ENCODE peak calls at places on chromosomes 7 and 10, in ten cellular contexts. One of them, this sample, is unnamed.
A peak's percentile ranks its signal among the peaks of the same experiment; 100 is the strongest.

GRCh38 chr7:100604976-100605911 is 3.1 kb downstream of the PCOLCE start:
- DNase-seq in spleen: peak; percentile 86
- DNase-seq in stomach: peak; percentile 68
- DNase-seq in IMR-90: no peak
- DNase-seq in uterus: peak; percentile 37
- DNase-seq in sigmoid colon: peak; percentile 80
- DNase-seq in thyroid gland: peak; percentile 59
- DNase-seq in transverse colon: peak; percentile 70
- DNase-seq in heart left ventricle: peak; percentile 45
- DNase-seq in right lobe of liver: peak; percentile 83
- DNase-seq in this sample: no peak

GRCh38 chr7:159084069-159084801 is 60.4 kb downstream of the VIPR2 start:
- DNase-seq in uterus: no peak
- DNase-seq in sigmoid colon: peak; percentile 56
- DNase-seq in stomach: no peak
- DNase-seq in heart left ventricle: peak; percentile 38
- DNase-seq in IMR-90: no peak
- DNase-seq in right lobe of liver: peak; percentile 93
- DNase-seq in thyroid gland: no peak
- DNase-seq in transverse colon: peak; percentile 4
- DNase-seq in spleen: peak; percentile 74
- DNase-seq in this sample: peak; percentile 43

GRCh38 chr7:116574025-116574822 is 49.4 kb downstream of the CAV1 start:
- DNase-seq in transverse colon: no peak
- DNase-seq in spleen: no peak
- DNase-seq in IMR-90: no peak
- DNase-seq in thyroid gland: no peak
- DNase-seq in sigmoid colon: no peak
- DNase-seq in uterus: no peak
- DNase-seq in right lobe of liver: no peak
- DNase-seq in heart left ventricle: no peak
- DNase-seq in stomach: no peak
- DNase-seq in this sample: no peak

GRCh38 chr7:138030679-138031351 is 28.9 kb upstream of the CREB3L2 start:
- DNase-seq in transverse colon: no peak
- DNase-seq in IMR-90: no peak
- DNase-seq in heart left ventricle: no peak
- DNase-seq in thyroid gland: no peak
- DNase-seq in stomach: no peak
- DNase-seq in spleen: no peak
- DNase-seq in right lobe of liver: no peak
- DNase-seq in sigmoid colon: no peak
- DNase-seq in uterus: no peak
- DNase-seq in this sample: no peak

GRCh38 chr10:46556515-46557318 is at the start of gene GPRIN2:
- DNase-seq in thyroid gland: peak; percentile 74
- DNase-seq in heart left ventricle: peak; percentile 10
- DNase-seq in transverse colon: peak; percentile 83
- DNase-seq in right lobe of liver: peak; percentile 63
- DNase-seq in IMR-90: no peak
- DNase-seq in spleen: peak; percentile 75
- DNase-seq in stomach: peak; percentile 80
- DNase-seq in sigmoid colon: peak; percentile 72
- DNase-seq in uterus: no peak
- DNase-seq in this sample: peak; percentile 20

GRCh38 chr10:20006169-20006870 is 190.1 kb downstream of the PLXDC2 start:
- DNase-seq in thyroid gland: no peak
- DNase-seq in spleen: no peak
- DNase-seq in heart left ventricle: no peak
- DNase-seq in right lobe of liver: no peak
- DNase-seq in sigmoid colon: no peak
- DNase-seq in uterus: no peak
- DNase-seq in IMR-90: no peak
- DNase-seq in stomach: no peak
- DNase-seq in transverse colon: no peak
- DNase-seq in this sample: no peak

GRCh38 chr10:110498087-110498981 is 627 bp downstream of the DUSP5 start:
- DNase-seq in IMR-90: peak; percentile 48
- DNase-seq in uterus: peak; percentile 45
- DNase-seq in stomach: peak; percentile 51
- DNase-seq in sigmoid colon: peak; percentile 79
- DNase-seq in transverse colon: peak; percentile 52
- DNase-seq in heart left ventricle: peak; percentile 51
- DNase-seq in right lobe of liver: peak; percentile 71
- DNase-seq in thyroid gland: peak; percentile 53
- DNase-seq in spleen: peak; percentile 93
- DNase-seq in this sample: peak; percentile 40

GRCh38 chr10:53716156-53716555 is 943.6 kb upstream of the MBL2 start:
- DNase-seq in thyroid gland: peak; percentile 57
- DNase-seq in spleen: no peak
- DNase-seq in transverse colon: no peak
- DNase-seq in uterus: no peak
- DNase-seq in IMR-90: no peak
- DNase-seq in heart left ventricle: no peak
- DNase-seq in sigmoid colon: no peak
- DNase-seq in stomach: no peak
- DNase-seq in right lobe of liver: no peak
- DNase-seq in this sample: no peak

GRCh38 chr7:101681170-101682007 is 52.3 kb upstream of the MYL10 start:
- DNase-seq in uterus: peak; percentile 39
- DNase-seq in right lobe of liver: no peak
- DNase-seq in heart left ventricle: peak; percentile 64
- DNase-seq in sigmoid colon: no peak
- DNase-seq in IMR-90: peak; percentile 87
- DNase-seq in spleen: no peak
- DNase-seq in transverse colon: no peak
- DNase-seq in stomach: peak; percentile 33
- DNase-seq in thyroid gland: peak; percentile 70
- DNase-seq in this sample: no peak

GRCh38 chr7:99829520-99830160 is 1.8 kb downstream of the CYP3A43 start:
- DNase-seq in IMR-90: no peak
- DNase-seq in uterus: no peak
- DNase-seq in heart left ventricle: no peak
- DNase-seq in right lobe of liver: no peak
- DNase-seq in spleen: no peak
- DNase-seq in transverse colon: no peak
- DNase-seq in sigmoid colon: no peak
- DNase-seq in stomach: no peak
- DNase-seq in thyroid gland: no peak
- DNase-seq in this sample: no peak

GRCh38 chr10:121774813-121775212 is 153.0 kb downstream of the ATE1 start:
- DNase-seq in uterus: no peak
- DNase-seq in spleen: no peak
- DNase-seq in IMR-90: peak; percentile 46
- DNase-seq in transverse colon: no peak
- DNase-seq in thyroid gland: no peak
- DNase-seq in heart left ventricle: no peak
- DNase-seq in stomach: no peak
- DNase-seq in sigmoid colon: no peak
- DNase-seq in right lobe of liver: no peak
- DNase-seq in this sample: no peak

DNA sequence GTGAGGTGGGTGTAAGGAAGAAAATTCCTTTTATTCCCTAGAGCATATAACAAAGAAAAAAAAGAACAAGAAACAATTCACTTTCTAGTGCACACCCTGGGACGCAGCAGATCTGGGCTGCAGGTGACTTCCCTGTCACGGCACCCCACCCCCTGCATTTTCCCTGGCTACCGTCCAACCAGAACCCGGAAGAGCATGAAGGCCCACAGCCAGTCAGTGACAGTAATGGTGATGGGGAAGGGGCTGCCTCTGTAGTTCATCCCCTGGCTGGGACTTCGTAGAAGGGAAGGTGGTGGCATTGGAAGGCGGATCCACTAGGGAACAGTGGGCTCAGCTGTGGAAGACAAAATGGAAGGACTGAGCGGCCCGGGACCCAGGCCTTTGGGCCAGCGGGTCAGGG is 236.7 kb downstream of the BUB3 start:
- DNase-seq in right lobe of liver: no peak
- DNase-seq in stomach: no peak
- DNase-seq in spleen: no peak
- DNase-seq in IMR-90: no peak
- DNase-seq in transverse colon: no peak
- DNase-seq in heart left ventricle: no peak
- DNase-seq in thyroid gland: no peak
- DNase-seq in uterus: no peak
- DNase-seq in sigmoid colon: no peak
- DNase-seq in this sample: no peak
- H3K4me3 ChIP-seq in right lobe of liver: no peak overlapping the region
- H3K4me3 ChIP-seq in stomach: no peak overlapping the region
- H3K4me3 ChIP-seq in spleen: no peak overlapping the region
- H3K4me3 ChIP-seq in IMR-90: no peak overlapping the region
- H3K4me3 ChIP-seq in transverse colon: no peak overlapping the region
- H3K4me3 ChIP-seq in heart left ventricle: no peak overlapping the region
- H3K4me3 ChIP-seq in thyroid gland: no peak overlapping the region
- H3K4me3 ChIP-seq in uterus: no peak overlapping the region
- H3K4me3 ChIP-seq in sigmoid colon: no peak overlapping the region
- H3K4me3 ChIP-seq in this sample: no peak overlapping the region

GRCh38 chr10:33311640-33312039 is 22.8 kb downstream of the NRP1 start:
- DNase-seq in transverse colon: no peak
- DNase-seq in uterus: no peak
- DNase-seq in IMR-90: no peak
- DNase-seq in stomach: no peak
- DNase-seq in spleen: no peak
- DNase-seq in thyroid gland: no peak
- DNase-seq in sigmoid colon: no peak
- DNase-seq in right lobe of liver: no peak
- DNase-seq in heart left ventricle: no peak
- DNase-seq in this sample: no peak
- H3K27ac ChIP-seq in transverse colon: no peak overlapping the region
- H3K27ac ChIP-seq in uterus: no peak overlapping the region
- H3K27ac ChIP-seq in IMR-90: no peak overlapping the region
- H3K27ac ChIP-seq in stomach: no peak overlapping the region
- H3K27ac ChIP-seq in spleen: no peak overlapping the region
- H3K27ac ChIP-seq in thyroid gland: no peak overlapping the region
- H3K27ac ChIP-seq in sigmoid colon: no peak overlapping the region
- H3K27ac ChIP-seq in right lobe of liver: no peak overlapping the region
- H3K27ac ChIP-seq in heart left ventricle: no peak overlapping the region
- H3K27ac ChIP-seq in this sample: no peak overlapping the region

GRCh38 chr10:113027230-113027573 is 77.2 kb downstream of the TCF7L2 start:
- DNase-seq in uterus: no peak
- DNase-seq in right lobe of liver: no peak
- DNase-seq in heart left ventricle: no peak
- DNase-seq in sigmoid colon: no peak
- DNase-seq in stomach: no peak
- DNase-seq in thyroid gland: no peak
- DNase-seq in transverse colon: no peak
- DNase-seq in spleen: no peak
- DNase-seq in IMR-90: no peak
- DNase-seq in this sample: no peak

GRCh38 chr10:113024930-113025329 is 74.9 kb downstream of the TCF7L2 start:
- DNase-seq in IMR-90: no peak
- DNase-seq in transverse colon: no peak
- DNase-seq in thyroid gland: peak; percentile 10
- DNase-seq in sigmoid colon: peak; percentile 40
- DNase-seq in stomach: no peak
- DNase-seq in spleen: no peak
- DNase-seq in uterus: no peak
- DNase-seq in heart left ventricle: no peak
- DNase-seq in right lobe of liver: no peak
- DNase-seq in this sample: no peak

GRCh38 chr10:113027574-113028392 is 77.7 kb downstream of the TCF7L2 start:
- DNase-seq in stomach: no peak
- DNase-seq in right lobe of liver: no peak
- DNase-seq in transverse colon: no peak
- DNase-seq in thyroid gland: no peak
- DNase-seq in uterus: no peak
- DNase-seq in IMR-90: no peak
- DNase-seq in spleen: no peak
- DNase-seq in heart left ventricle: no peak
- DNase-seq in sigmoid colon: peak; percentile 33
- DNase-seq in this sample: no peak

GRCh38 chr10:113025487-113025886 is 75.4 kb downstream of the TCF7L2 start:
- DNase-seq in transverse colon: no peak
- DNase-seq in thyroid gland: no peak
- DNase-seq in spleen: no peak
- DNase-seq in sigmoid colon: no peak
- DNase-seq in IMR-90: no peak
- DNase-seq in stomach: no peak
- DNase-seq in uterus: no peak
- DNase-seq in heart left ventricle: no peak
- DNase-seq in right lobe of liver: no peak
- DNase-seq in this sample: no peak

GRCh38 chr10:113026679-113027078 is 76.6 kb downstream of the TCF7L2 start:
- DNase-seq in transverse colon: no peak
- DNase-seq in IMR-90: peak; percentile 94
- DNase-seq in thyroid gland: no peak
- DNase-seq in stomach: no peak
- DNase-seq in right lobe of liver: no peak
- DNase-seq in uterus: no peak
- DNase-seq in spleen: no peak
- DNase-seq in sigmoid colon: no peak
- DNase-seq in heart left ventricle: no peak
- DNase-seq in this sample: no peak
- TF ChIP-seq POLR2A in transverse colon: no peak
- TF ChIP-seq POLR2A in IMR-90: no peak
- TF ChIP-seq POLR2A in thyroid gland: no peak
- TF ChIP-seq POLR2A in stomach: no peak
- TF ChIP-seq POLR2A in right lobe of liver: no peak
- TF ChIP-seq POLR2A in uterus: no peak
- TF ChIP-seq POLR2A in spleen: no peak
- TF ChIP-seq POLR2A in sigmoid colon: no peak
- TF ChIP-seq POLR2A in heart left ventricle: no peak
- TF ChIP-seq POLR2A in this sample: no peak

DNA sequence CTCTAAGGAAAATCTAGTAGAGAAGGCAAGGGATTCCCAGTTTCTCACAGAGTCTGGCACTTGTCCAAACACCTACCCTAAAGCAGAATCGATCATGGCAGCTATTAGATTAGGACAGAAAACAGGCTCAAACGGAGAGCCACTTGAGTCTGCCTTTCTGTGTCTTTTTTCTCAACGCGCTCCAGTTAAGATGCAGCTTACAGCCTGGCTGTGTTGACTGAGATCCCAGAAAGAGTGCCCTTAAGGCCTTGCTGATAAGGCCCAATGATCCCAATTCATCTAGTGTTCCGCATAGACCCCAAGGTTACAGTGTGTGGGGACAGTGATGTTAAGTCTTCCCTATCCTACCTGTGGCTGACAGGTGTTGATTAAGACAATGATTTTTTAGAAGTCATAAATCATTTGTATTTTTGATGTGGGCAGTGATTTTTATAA is 974 bp downstream of the TMEM106B start:
- DNase-seq in IMR-90: no peak
- DNase-seq in right lobe of liver: no peak
- DNase-seq in uterus: no peak
- DNase-seq in transverse colon: no peak
- DNase-seq in sigmoid colon: no peak
- DNase-seq in heart left ventricle: no peak
- DNase-seq in thyroid gland: peak; percentile 14
- DNase-seq in stomach: no peak
- DNase-seq in spleen: no peak
- DNase-seq in this sample: no peak
- H3K4me3 ChIP-seq in IMR-90: peak overlapping the region; percentile 70
- H3K4me3 ChIP-seq in right lobe of liver: peak overlapping the region; percentile 74
- H3K4me3 ChIP-seq in uterus: peak overlapping the region; percentile 84
- H3K4me3 ChIP-seq in transverse colon: peak overlapping the region; percentile 65
- H3K4me3 ChIP-seq in sigmoid colon: peak overlapping the region; percentile 68
- H3K4me3 ChIP-seq in heart left ventricle: peak overlapping the region; percentile 85
- H3K4me3 ChIP-seq in thyroid gland: no peak overlapping the region
- H3K4me3 ChIP-seq in stomach: peak overlapping the region; percentile 82
- H3K4me3 ChIP-seq in spleen: peak overlapping the region; percentile 72
- H3K4me3 ChIP-seq in this sample: peak overlapping the region; percentile 58

GRCh38 chr10:24484771-24485170 is 238.9 kb downstream of the ARHGAP21 start:
- DNase-seq in heart left ventricle: no peak
- DNase-seq in uterus: no peak
- DNase-seq in IMR-90: no peak
- DNase-seq in stomach: no peak
- DNase-seq in sigmoid colon: no peak
- DNase-seq in thyroid gland: no peak
- DNase-seq in transverse colon: no peak
- DNase-seq in spleen: no peak
- DNase-seq in right lobe of liver: no peak
- DNase-seq in this sample: no peak
- H3K27ac ChIP-seq in heart left ventricle: no peak overlapping the region
- H3K27ac ChIP-seq in uterus: no peak overlapping the region
- H3K27ac ChIP-seq in IMR-90: no peak overlapping the region
- H3K27ac ChIP-seq in stomach: peak overlapping the region; percentile 82
- H3K27ac ChIP-seq in sigmoid colon: no peak overlapping the region
- H3K27ac ChIP-seq in thyroid gland: peak overlapping the region; percentile 75
- H3K27ac ChIP-seq in transverse colon: peak overlapping the region; percentile 88
- H3K27ac ChIP-seq in spleen: no peak overlapping the region
- H3K27ac ChIP-seq in right lobe of liver: no peak overlapping the region
- H3K27ac ChIP-seq in this sample: peak overlapping the region; percentile 92